ENCODE peak calls at places on chromosomes 7 and 10, in eight cellular contexts. H, L, V, O, E, S, Y and I are unnamed samples.

GRCh38 chr7:26038201-26038990 is 113.6 kb upstream of the NFE2L3 start:
- DNase-seq in H (no peak), L (no peak), V (no peak), O (no peak), E (no peak), S (no peak), Y (no peak), I (no peak)

GRCh38 chr7:99674995-99675742 is 4.6 kb downstream of the CYP3A5 start:
- DNase-seq in H (no peak), L (no peak), V (no peak), O (no peak), E (no peak), S (no peak), Y (no peak), I (no peak)

GRCh38 chr10:1199897-1200721 is 143.9 kb downstream of the WDR37 start:
- DNase-seq in H (no peak), L (no peak), V (no peak), O (no peak), E (no peak), S (peak), Y (no peak), I (no peak)

GRCh38 chr7:81447351-81447952 is 322.4 kb downstream of the HGF start:
- DNase-seq in H (no peak), L (peak), V (peak), O (peak), E (no peak), S (no peak), Y (no peak), I (peak)

GRCh38 chr7:19713676-19714075 is 4.8 kb upstream of the POLR1F start:
- DNase-seq in H (peak), L (peak), V (peak), O (peak), E (no peak), S (no peak), Y (no peak), I (peak)

GRCh38 chr7:46558482-46559193 is 637.6 kb upstream of the IGFBP3 start:
- DNase-seq in H (no peak), L (peak), V (peak), O (peak), E (no peak), S (no peak), Y (no peak), I (no peak)

GRCh38 chr10:77139145-77139692 is 498.4 kb downstream of the KCNMA1 start:
- DNase-seq in H (no peak), L (no peak), V (no peak), O (no peak), E (no peak), S (no peak), Y (no peak), I (no peak)

GRCh38 chr10:113060221-113061053 is 110.4 kb downstream of the TCF7L2 start:
- DNase-seq in H (no peak), L (peak), V (no peak), O (peak), E (peak), S (no peak), Y (no peak), I (no peak)

GRCh38 chr10:63157845-63158624 is 24.9 kb downstream of the NRBF2 start:
- DNase-seq in H (no peak), L (peak), V (peak), O (peak), E (no peak), S (no peak), Y (no peak), I (peak)

GRCh38 chr10:34558093-34558492 is 257.0 kb downstream of the PARD3 start:
- DNase-seq in H (no peak), L (no peak), V (no peak), O (no peak), E (no peak), S (no peak), Y (no peak), I (no peak)

GRCh38 chr10:90723416-90724068 is 134.3 kb downstream of the HTR7 start:
- DNase-seq in H (no peak), L (no peak), V (no peak), O (no peak), E (no peak), S (no peak), Y (no peak), I (no peak)

GRCh38 chr10:90642136-90642535 is 215.7 kb downstream of the HTR7 start:
- DNase-seq in H (no peak), L (peak), V (no peak), O (peak), E (no peak), S (no peak), Y (no peak), I (no peak)

GRCh38 chr10:63393050-63393449 is 72.7 kb downstream of the JMJD1C start:
- DNase-seq in H (no peak), L (no peak), V (no peak), O (no peak), E (no peak), S (no peak), Y (no peak), I (no peak)

GRCh38 chr10:26723016-26723415 is 25.5 kb downstream of the PDSS1 start:
- DNase-seq in H (no peak), L (no peak), V (no peak), O (no peak), E (no peak), S (no peak), Y (no peak), I (no peak)

GRCh38 chr7:151348970-151349369 is 7.4 kb downstream of the NUB1 start:
- DNase-seq in H (no peak), L (no peak), V (no peak), O (no peak), E (no peak), S (no peak), Y (no peak), I (no peak)

GRCh38 chr7:151347200-151347599 is 5.6 kb downstream of the NUB1 start:
- DNase-seq in H (no peak), L (no peak), V (no peak), O (no peak), E (no peak), S (no peak), Y (no peak), I (no peak)

GRCh38 chr7:151343516-151343915 is 1.9 kb downstream of the NUB1 start:
- DNase-seq in H (no peak), L (no peak), V (no peak), O (no peak), E (no peak), S (no peak), Y (no peak), I (no peak)

GRCh38 chr7:151345576-151345975 is 4.0 kb downstream of the NUB1 start:
- DNase-seq in H (no peak), L (no peak), V (no peak), O (no peak), E (no peak), S (no peak), Y (no peak), I (no peak)

DNA sequence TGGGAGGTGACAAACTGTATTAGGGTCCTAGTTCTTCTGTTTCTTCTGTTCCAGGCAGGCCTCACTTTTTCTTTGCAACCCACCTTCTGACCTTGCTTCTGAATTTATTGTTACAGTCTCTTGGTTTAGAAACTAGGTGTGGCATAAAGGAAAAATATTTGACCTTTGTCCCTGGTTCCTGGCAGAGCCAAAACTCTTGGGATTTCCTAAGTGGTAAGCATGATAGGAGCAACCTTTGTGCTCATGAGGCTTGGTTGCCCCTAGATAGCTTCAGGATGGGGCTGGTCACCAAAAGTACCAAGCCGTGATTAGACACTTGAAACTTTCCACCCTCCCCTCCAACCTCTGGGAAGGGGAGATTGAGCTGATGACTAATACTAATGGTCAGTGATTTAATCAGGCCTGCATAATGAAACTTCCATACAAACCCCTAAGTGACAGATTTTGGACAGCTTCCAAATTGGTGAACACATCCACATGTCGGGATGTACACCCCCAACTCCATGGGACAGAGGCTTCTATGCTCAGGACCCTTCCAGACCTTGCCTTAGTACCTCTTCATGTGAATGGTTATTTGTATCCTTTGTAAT is 4.7 kb downstream of the NUB1 start:
- DNase-seq in H (no peak), L (peak), V (peak), O (no peak), E (no peak), S (no peak), Y (no peak), I (no peak)
- H3K27ac ChIP-seq in H (no peak), L (no peak), V (peak), O (no peak), E (no peak), S (no peak), Y (no peak), I (no peak)

DNA sequence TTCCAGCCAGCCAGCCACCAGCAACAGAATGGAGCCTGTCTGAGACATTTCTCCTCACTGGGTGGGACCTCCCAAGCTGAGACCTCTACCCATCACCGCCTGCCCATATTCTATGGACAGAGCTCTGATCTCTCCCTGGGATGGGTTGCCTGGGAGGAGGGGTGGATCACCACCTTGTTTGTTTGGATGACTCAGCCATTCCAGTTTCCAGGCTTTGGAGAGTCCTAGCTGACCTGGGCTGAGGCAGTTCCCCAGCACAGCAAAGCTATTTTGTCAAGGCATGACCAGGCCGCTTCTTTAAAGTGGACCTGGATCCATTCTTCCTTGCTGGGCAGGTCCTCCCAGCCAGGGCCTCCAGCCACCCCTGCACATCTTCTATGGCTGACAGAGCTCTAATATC is 982.3 kb downstream of the DNAJB9 start:
- DNase-seq in H (no peak), L (no peak), V (peak), O (no peak), E (no peak), S (no peak), Y (no peak), I (no peak)
- TF ChIP-seq CTCF in H (no peak), L (no peak), V (no peak), O (no peak), E (no peak), S (no peak), Y (no peak), I (no peak)

DNA sequence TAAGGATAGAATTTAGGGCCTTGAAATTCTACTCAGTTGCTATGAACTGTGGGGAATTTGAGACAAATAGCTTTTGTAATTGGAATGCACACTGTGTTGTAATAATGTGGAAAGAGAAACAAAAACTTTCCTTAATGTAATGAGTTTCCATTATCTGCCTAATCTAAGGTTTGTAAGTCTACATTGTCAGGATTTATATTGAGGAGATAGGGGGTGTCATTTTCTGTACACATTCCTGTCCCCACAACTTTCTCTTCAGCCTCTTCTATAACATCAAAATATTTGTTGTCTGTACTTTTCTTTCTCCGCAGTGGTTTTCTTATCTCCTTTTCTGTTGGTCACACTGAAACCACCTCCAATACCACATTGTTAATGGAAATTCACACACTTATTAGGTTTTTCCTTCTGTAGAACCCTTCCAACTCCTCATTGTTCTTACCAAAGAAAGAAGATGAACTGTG is 41.5 kb downstream of the ARID5B start:
- DNase-seq in H (no peak), L (peak), V (no peak), O (peak), E (no peak), S (no peak), Y (no peak), I (no peak)
- H3K4me3 ChIP-seq in H (no peak), L (no peak), V (no peak), O (peak), E (no peak), S (no peak), Y (no peak), I (no peak)

GRCh38 chr10:50799595-50799994 is 59.9 kb downstream of the ASAH2B start:
- DNase-seq in H (no peak), L (no peak), V (no peak), O (no peak), E (no peak), S (no peak), Y (no peak), I (no peak)

GRCh38 chr10:50798297-50798696 is 58.6 kb downstream of the ASAH2B start:
- DNase-seq in H (no peak), L (no peak), V (no peak), O (no peak), E (no peak), S (no peak), Y (no peak), I (no peak)

GRCh38 chr10:50794490-50794889 is 54.8 kb downstream of the ASAH2B start:
- DNase-seq in H (no peak), L (no peak), V (no peak), O (no peak), E (no peak), S (no peak), Y (no peak), I (no peak)

DNA sequence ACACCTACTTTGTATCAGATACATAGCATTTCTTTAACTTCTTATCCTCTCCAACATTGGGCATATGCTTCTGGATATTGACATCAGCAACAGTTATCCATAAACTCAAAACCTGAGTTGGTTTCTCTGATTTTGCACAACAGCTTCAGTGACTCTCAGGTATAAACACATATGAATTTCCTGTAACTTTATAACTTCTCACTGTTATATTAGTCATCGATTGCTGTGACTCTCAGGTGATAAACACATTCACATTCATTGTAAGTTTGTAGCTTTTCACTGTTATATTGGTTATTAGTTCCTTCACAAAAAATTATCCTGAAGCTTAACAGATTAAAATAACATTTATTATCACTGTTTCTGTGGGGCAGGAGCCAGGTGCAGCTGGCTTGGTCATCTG is 57.0 kb downstream of the ASAH2B start:
- DNase-seq in H (no peak), L (no peak), V (no peak), O (no peak), E (no peak), S (no peak), Y (no peak), I (no peak)
- H3K27ac ChIP-seq in H (no peak), L (no peak), V (no peak), O (no peak), E (no peak), S (no peak), Y (no peak), I (no peak)

GRCh38 chr10:80855348-80855971 is 317.8 kb downstream of the SH2D4B start:
- DNase-seq in H (no peak), L (no peak), V (peak), O (no peak), E (no peak), S (no peak), Y (no peak), I (no peak)
- TF ChIP-seq CTCF in H (no peak), L (no peak), V (no peak), O (no peak), E (no peak), S (no peak), Y (no peak), I (no peak)

DNA sequence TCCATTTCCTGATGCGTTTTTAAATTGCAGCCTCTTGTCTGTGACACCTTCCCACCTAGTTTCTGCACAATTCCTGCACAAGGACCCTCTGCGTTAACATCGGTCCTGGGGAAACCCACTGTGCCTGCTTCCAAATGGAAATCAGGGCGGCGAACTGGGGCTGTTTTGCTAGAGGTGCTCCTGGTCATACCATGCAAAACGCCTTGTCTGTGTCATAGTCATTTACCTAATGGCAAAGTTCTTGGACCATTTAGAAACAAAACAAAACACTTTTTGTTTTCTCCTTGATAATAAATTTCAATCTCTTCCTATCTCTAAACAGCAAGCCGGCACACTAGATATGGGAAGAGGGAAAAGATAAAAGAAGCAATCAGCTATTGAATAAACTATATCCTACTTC is 206.9 kb upstream of the KLF14 start:
- DNase-seq in H (no peak), L (no peak), V (no peak), O (peak), E (no peak), S (no peak), Y (no peak), I (no peak)
- H3K4me3 ChIP-seq in H (peak), L (no peak), V (peak), O (peak), E (peak), S (peak), Y (peak), I (peak)

GRCh38 chr10:69361303-69361614 is 55.5 kb downstream of the TACR2 start:
- DNase-seq in H (no peak), L (no peak), V (peak), O (no peak), E (no peak), S (no peak), Y (no peak), I (no peak)
- H3K27ac ChIP-seq in H (no peak), L (no peak), V (peak), O (peak), E (peak), S (no peak), Y (no peak), I (no peak)

GRCh38 chr7:5678295-5679046 is 103.0 kb downstream of the RNF216 start:
- DNase-seq in H (no peak), L (no peak), V (no peak), O (no peak), E (no peak), S (no peak), Y (no peak), I (no peak)
- TF ChIP-seq CTCF in H (no peak), L (no peak), V (no peak), O (no peak), E (no peak), S (no peak), Y (no peak), I (no peak)